ENCODE peak calls at places on chromosomes 12 and 14, in seven cellular contexts. One of them, this sample, is unnamed.

GRCh38 chr12:18808221-18808620 is 70.3 kb downstream of the CAPZA3 start:
- DNase-seq in NCI-H345: peak; percentile 26
- DNase-seq in fibroblast of mammary gland: no peak
- DNase-seq in T-helper 17 cell: no peak
- DNase-seq in CD4-positive, alpha-beta memory T cell: no peak
- DNase-seq in activated gamma-delta T cell treated with Interleukin-2 at 50 U/mL for 16 hours: no peak
- DNase-seq in AG08395: no peak
- DNase-seq in this sample: no peak

GRCh38 chr12:26831959-26832816 is 806 bp downstream of the ITPR2 start:
- DNase-seq in NCI-H345: peak; percentile 37
- DNase-seq in fibroblast of mammary gland: peak; percentile 79
- DNase-seq in T-helper 17 cell: peak; percentile 46
- DNase-seq in CD4-positive, alpha-beta memory T cell: peak; percentile 74
- DNase-seq in activated gamma-delta T cell treated with Interleukin-2 at 50 U/mL for 16 hours: peak; percentile 58
- DNase-seq in AG08395: peak; percentile 61
- DNase-seq in this sample: peak; percentile 77

GRCh38 chr14:104281768-104282301 is 143.4 kb downstream of the KIF26A start:
- DNase-seq in NCI-H345: no peak
- DNase-seq in fibroblast of mammary gland: no peak
- DNase-seq in T-helper 17 cell: peak; percentile 1
- DNase-seq in CD4-positive, alpha-beta memory T cell: no peak
- DNase-seq in activated gamma-delta T cell treated with Interleukin-2 at 50 U/mL for 16 hours: no peak
- DNase-seq in AG08395: no peak
- DNase-seq in this sample: no peak

GRCh38 chr12:43370299-43370698 is 181.7 kb downstream of the ADAMTS20 start:
- DNase-seq in NCI-H345: no peak
- DNase-seq in fibroblast of mammary gland: peak; percentile 81
- DNase-seq in T-helper 17 cell: no peak
- DNase-seq in CD4-positive, alpha-beta memory T cell: no peak
- DNase-seq in activated gamma-delta T cell treated with Interleukin-2 at 50 U/mL for 16 hours: no peak
- DNase-seq in AG08395: no peak
- DNase-seq in this sample: no peak

GRCh38 chr14:21868442-21869046 is 194.9 kb upstream of the OR4E1 start:
- DNase-seq in NCI-H345: peak; percentile 12
- DNase-seq in fibroblast of mammary gland: peak; percentile 42
- DNase-seq in T-helper 17 cell: peak; percentile 40
- DNase-seq in CD4-positive, alpha-beta memory T cell: peak; percentile 74
- DNase-seq in activated gamma-delta T cell treated with Interleukin-2 at 50 U/mL for 16 hours: peak; percentile 79
- DNase-seq in AG08395: no peak
- DNase-seq in this sample: peak; percentile 99

GRCh38 chr12:47080725-47081502 is 1.2 kb upstream of the AMIGO2 start:
- DNase-seq in NCI-H345: peak; percentile 11
- DNase-seq in fibroblast of mammary gland: peak; percentile 59
- DNase-seq in T-helper 17 cell: peak; percentile 19
- DNase-seq in CD4-positive, alpha-beta memory T cell: peak; percentile 53
- DNase-seq in activated gamma-delta T cell treated with Interleukin-2 at 50 U/mL for 16 hours: peak; percentile 26
- DNase-seq in AG08395: peak; percentile 22
- DNase-seq in this sample: peak; percentile 20

GRCh38 chr12:402127-402456 is 648 bp downstream of the CCDC77 start:
- DNase-seq in NCI-H345: no peak
- DNase-seq in fibroblast of mammary gland: peak; percentile 47
- DNase-seq in T-helper 17 cell: no peak
- DNase-seq in CD4-positive, alpha-beta memory T cell: peak; percentile 9
- DNase-seq in activated gamma-delta T cell treated with Interleukin-2 at 50 U/mL for 16 hours: no peak
- DNase-seq in AG08395: no peak
- DNase-seq in this sample: no peak

GRCh38 chr12:78430501-78430900 is 434.1 kb upstream of the SYT1 start:
- DNase-seq in NCI-H345: no peak
- DNase-seq in fibroblast of mammary gland: no peak
- DNase-seq in T-helper 17 cell: no peak
- DNase-seq in CD4-positive, alpha-beta memory T cell: no peak
- DNase-seq in activated gamma-delta T cell treated with Interleukin-2 at 50 U/mL for 16 hours: no peak
- DNase-seq in AG08395: no peak
- DNase-seq in this sample: no peak

GRCh38 chr12:77124767-77125166 is 59.4 kb upstream of the E2F7 start:
- DNase-seq in NCI-H345: no peak
- DNase-seq in fibroblast of mammary gland: peak; percentile 87
- DNase-seq in T-helper 17 cell: no peak
- DNase-seq in CD4-positive, alpha-beta memory T cell: no peak
- DNase-seq in activated gamma-delta T cell treated with Interleukin-2 at 50 U/mL for 16 hours: no peak
- DNase-seq in AG08395: peak; percentile 20
- DNase-seq in this sample: no peak

GRCh38 chr12:102939670-102940222 is 17.7 kb upstream of the ASCL1 start:
- DNase-seq in NCI-H345: no peak
- DNase-seq in fibroblast of mammary gland: no peak
- DNase-seq in T-helper 17 cell: no peak
- DNase-seq in CD4-positive, alpha-beta memory T cell: no peak
- DNase-seq in activated gamma-delta T cell treated with Interleukin-2 at 50 U/mL for 16 hours: no peak
- DNase-seq in AG08395: no peak
- DNase-seq in this sample: no peak

GRCh38 chr12:104508752-104509446 is 52.2 kb downstream of the CHST11 start:
- DNase-seq in NCI-H345: no peak
- DNase-seq in fibroblast of mammary gland: no peak
- DNase-seq in T-helper 17 cell: no peak
- DNase-seq in CD4-positive, alpha-beta memory T cell: no peak
- DNase-seq in activated gamma-delta T cell treated with Interleukin-2 at 50 U/mL for 16 hours: no peak
- DNase-seq in AG08395: no peak
- DNase-seq in this sample: no peak

GRCh38 chr12:41932470-41932991 is 212.1 kb downstream of the GXYLT1 start:
- DNase-seq in NCI-H345: peak; percentile 54
- DNase-seq in fibroblast of mammary gland: peak; percentile 4
- DNase-seq in T-helper 17 cell: no peak
- DNase-seq in CD4-positive, alpha-beta memory T cell: no peak
- DNase-seq in activated gamma-delta T cell treated with Interleukin-2 at 50 U/mL for 16 hours: no peak
- DNase-seq in AG08395: peak; percentile 35
- DNase-seq in this sample: peak; percentile 16

GRCh38 chr12:88388566-88389269 is 191.6 kb downstream of the KITLG start:
- DNase-seq in NCI-H345: no peak
- DNase-seq in fibroblast of mammary gland: peak; percentile 19
- DNase-seq in T-helper 17 cell: no peak
- DNase-seq in CD4-positive, alpha-beta memory T cell: no peak
- DNase-seq in activated gamma-delta T cell treated with Interleukin-2 at 50 U/mL for 16 hours: no peak
- DNase-seq in AG08395: peak; percentile 9
- DNase-seq in this sample: no peak

GRCh38 chr12:43847427-43847826 is 11.5 kb downstream of the TMEM117 start:
- DNase-seq in NCI-H345: no peak
- DNase-seq in fibroblast of mammary gland: peak; percentile 59
- DNase-seq in T-helper 17 cell: no peak
- DNase-seq in CD4-positive, alpha-beta memory T cell: no peak
- DNase-seq in activated gamma-delta T cell treated with Interleukin-2 at 50 U/mL for 16 hours: no peak
- DNase-seq in AG08395: peak; percentile 65
- DNase-seq in this sample: no peak

GRCh38 chr14:36442824-36443241 is 77.2 kb downstream of the NKX2-1 start:
- DNase-seq in NCI-H345: peak; percentile 37
- DNase-seq in fibroblast of mammary gland: no peak
- DNase-seq in T-helper 17 cell: no peak
- DNase-seq in CD4-positive, alpha-beta memory T cell: no peak
- DNase-seq in activated gamma-delta T cell treated with Interleukin-2 at 50 U/mL for 16 hours: no peak
- DNase-seq in AG08395: no peak
- DNase-seq in this sample: no peak

GRCh38 chr12:106058256-106059182 is 80.2 kb downstream of the NUAK1 start:
- DNase-seq in NCI-H345: no peak
- DNase-seq in fibroblast of mammary gland: peak; percentile 35
- DNase-seq in T-helper 17 cell: no peak
- DNase-seq in CD4-positive, alpha-beta memory T cell: no peak
- DNase-seq in activated gamma-delta T cell treated with Interleukin-2 at 50 U/mL for 16 hours: no peak
- DNase-seq in AG08395: peak; percentile 78
- DNase-seq in this sample: no peak

GRCh38 chr14:101407328-101407727 is 154.0 kb upstream of the DIO3 start:
- DNase-seq in NCI-H345: no peak
- DNase-seq in fibroblast of mammary gland: no peak
- DNase-seq in T-helper 17 cell: no peak
- DNase-seq in CD4-positive, alpha-beta memory T cell: no peak
- DNase-seq in activated gamma-delta T cell treated with Interleukin-2 at 50 U/mL for 16 hours: no peak
- DNase-seq in AG08395: no peak
- DNase-seq in this sample: no peak

GRCh38 chr12:116547955-116548471 is 11.2 kb upstream of the MAP1LC3B2 start:
- DNase-seq in NCI-H345: no peak
- DNase-seq in fibroblast of mammary gland: peak; percentile 34
- DNase-seq in T-helper 17 cell: no peak
- DNase-seq in CD4-positive, alpha-beta memory T cell: no peak
- DNase-seq in activated gamma-delta T cell treated with Interleukin-2 at 50 U/mL for 16 hours: no peak
- DNase-seq in AG08395: peak; percentile 48
- DNase-seq in this sample: peak; percentile 94

GRCh38 chr12:162467-163307 is 51.3 kb downstream of the SLC6A12 start:
- DNase-seq in NCI-H345: peak; percentile 46
- DNase-seq in fibroblast of mammary gland: no peak
- DNase-seq in T-helper 17 cell: no peak
- DNase-seq in CD4-positive, alpha-beta memory T cell: no peak
- DNase-seq in activated gamma-delta T cell treated with Interleukin-2 at 50 U/mL for 16 hours: no peak
- DNase-seq in AG08395: no peak
- DNase-seq in this sample: peak; percentile 65

GRCh38 chr12:115946867-115947695 is 330.4 kb downstream of the MED13L start:
- DNase-seq in NCI-H345: no peak
- DNase-seq in fibroblast of mammary gland: no peak
- DNase-seq in T-helper 17 cell: no peak
- DNase-seq in CD4-positive, alpha-beta memory T cell: no peak
- DNase-seq in activated gamma-delta T cell treated with Interleukin-2 at 50 U/mL for 16 hours: no peak
- DNase-seq in AG08395: no peak
- DNase-seq in this sample: peak; percentile 22

GRCh38 chr14:99819514-99819913 is 26.3 kb downstream of the EML1 start:
- DNase-seq in NCI-H345: no peak
- DNase-seq in fibroblast of mammary gland: no peak
- DNase-seq in T-helper 17 cell: no peak
- DNase-seq in CD4-positive, alpha-beta memory T cell: no peak
- DNase-seq in activated gamma-delta T cell treated with Interleukin-2 at 50 U/mL for 16 hours: no peak
- DNase-seq in AG08395: no peak
- DNase-seq in this sample: no peak

GRCh38 chr12:120799417-120800045 is 73.9 kb downstream of the ACADS start:
- DNase-seq in NCI-H345: no peak
- DNase-seq in fibroblast of mammary gland: no peak
- DNase-seq in T-helper 17 cell: no peak
- DNase-seq in CD4-positive, alpha-beta memory T cell: no peak
- DNase-seq in activated gamma-delta T cell treated with Interleukin-2 at 50 U/mL for 16 hours: no peak
- DNase-seq in AG08395: no peak
- DNase-seq in this sample: peak; percentile 80

GRCh38 chr12:57549909-57550627 is at the start of gene KIF5A:
- DNase-seq in NCI-H345: peak; percentile 72
- DNase-seq in fibroblast of mammary gland: no peak
- DNase-seq in T-helper 17 cell: peak; percentile 49
- DNase-seq in CD4-positive, alpha-beta memory T cell: peak; percentile 47
- DNase-seq in activated gamma-delta T cell treated with Interleukin-2 at 50 U/mL for 16 hours: peak; percentile 53
- DNase-seq in AG08395: peak; percentile 43
- DNase-seq in this sample: peak; percentile 79

GRCh38 chr14:21025374-21026151 is 702 bp upstream of the NDRG2 start:
- DNase-seq in NCI-H345: no peak
- DNase-seq in fibroblast of mammary gland: no peak
- DNase-seq in T-helper 17 cell: no peak
- DNase-seq in CD4-positive, alpha-beta memory T cell: no peak
- DNase-seq in activated gamma-delta T cell treated with Interleukin-2 at 50 U/mL for 16 hours: no peak
- DNase-seq in AG08395: no peak
- DNase-seq in this sample: peak; percentile 49

GRCh38 chr14:84976805-84977204 is 553.1 kb upstream of the FLRT2 start:
- DNase-seq in NCI-H345: no peak
- DNase-seq in fibroblast of mammary gland: no peak
- DNase-seq in T-helper 17 cell: no peak
- DNase-seq in CD4-positive, alpha-beta memory T cell: no peak
- DNase-seq in activated gamma-delta T cell treated with Interleukin-2 at 50 U/mL for 16 hours: no peak
- DNase-seq in AG08395: no peak
- DNase-seq in this sample: no peak

GRCh38 chr12:123119808-123120207 is 31.1 kb downstream of the PITPNM2 start:
- DNase-seq in NCI-H345: no peak
- DNase-seq in fibroblast of mammary gland: peak; percentile 46
- DNase-seq in T-helper 17 cell: no peak
- DNase-seq in CD4-positive, alpha-beta memory T cell: peak; percentile 28
- DNase-seq in activated gamma-delta T cell treated with Interleukin-2 at 50 U/mL for 16 hours: peak; percentile 29
- DNase-seq in AG08395: no peak
- DNase-seq in this sample: no peak

GRCh38 chr14:59631237-59631636 is 54.6 kb upstream of the CCDC175 start:
- DNase-seq in NCI-H345: peak; percentile 40
- DNase-seq in fibroblast of mammary gland: peak; percentile 11
- DNase-seq in T-helper 17 cell: no peak
- DNase-seq in CD4-positive, alpha-beta memory T cell: no peak
- DNase-seq in activated gamma-delta T cell treated with Interleukin-2 at 50 U/mL for 16 hours: no peak
- DNase-seq in AG08395: no peak
- DNase-seq in this sample: peak; percentile 81

GRCh38 chr12:108099085-108099484 is 30.0 kb upstream of the WSCD2 start:
- DNase-seq in NCI-H345: no peak
- DNase-seq in fibroblast of mammary gland: no peak
- DNase-seq in T-helper 17 cell: no peak
- DNase-seq in CD4-positive, alpha-beta memory T cell: no peak
- DNase-seq in activated gamma-delta T cell treated with Interleukin-2 at 50 U/mL for 16 hours: no peak
- DNase-seq in AG08395: no peak
- DNase-seq in this sample: peak; percentile 25

GRCh38 chr12:76762556-76762955 is 1.4 kb upstream of the ZDHHC17 start:
- DNase-seq in NCI-H345: no peak
- DNase-seq in fibroblast of mammary gland: peak; percentile 32
- DNase-seq in T-helper 17 cell: no peak
- DNase-seq in CD4-positive, alpha-beta memory T cell: no peak
- DNase-seq in activated gamma-delta T cell treated with Interleukin-2 at 50 U/mL for 16 hours: no peak
- DNase-seq in AG08395: no peak
- DNase-seq in this sample: peak; percentile 59

GRCh38 chr14:94356379-94357056 is 31.9 kb downstream of the SERPINA1 start:
- DNase-seq in NCI-H345: no peak
- DNase-seq in fibroblast of mammary gland: no peak
- DNase-seq in T-helper 17 cell: no peak
- DNase-seq in CD4-positive, alpha-beta memory T cell: no peak
- DNase-seq in activated gamma-delta T cell treated with Interleukin-2 at 50 U/mL for 16 hours: no peak
- DNase-seq in AG08395: no peak
- DNase-seq in this sample: no peak

GRCh38 chr14:22561661-22562579 is 27.1 kb downstream of the DAD1 start:
- DNase-seq in NCI-H345: no peak
- DNase-seq in fibroblast of mammary gland: no peak
- DNase-seq in T-helper 17 cell: peak; percentile 73
- DNase-seq in CD4-positive, alpha-beta memory T cell: peak; percentile 94
- DNase-seq in activated gamma-delta T cell treated with Interleukin-2 at 50 U/mL for 16 hours: peak; percentile 80
- DNase-seq in AG08395: no peak
- DNase-seq in this sample: no peak

GRCh38 chr14:70338550-70338949 is 20.9 kb downstream of the COX16 start:
- DNase-seq in NCI-H345: no peak
- DNase-seq in fibroblast of mammary gland: no peak
- DNase-seq in T-helper 17 cell: no peak
- DNase-seq in CD4-positive, alpha-beta memory T cell: no peak
- DNase-seq in activated gamma-delta T cell treated with Interleukin-2 at 50 U/mL for 16 hours: no peak
- DNase-seq in AG08395: no peak
- DNase-seq in this sample: no peak

GRCh38 chr12:82174383-82174782 is 183.8 kb downstream of the CCDC59 start:
- DNase-seq in NCI-H345: peak; percentile 7
- DNase-seq in fibroblast of mammary gland: no peak
- DNase-seq in T-helper 17 cell: no peak
- DNase-seq in CD4-positive, alpha-beta memory T cell: no peak
- DNase-seq in activated gamma-delta T cell treated with Interleukin-2 at 50 U/mL for 16 hours: no peak
- DNase-seq in AG08395: no peak
- DNase-seq in this sample: no peak

GRCh38 chr14:62213516-62213915 is 451.3 kb downstream of the SNAPC1 start:
- DNase-seq in NCI-H345: no peak
- DNase-seq in fibroblast of mammary gland: peak; percentile 79
- DNase-seq in T-helper 17 cell: no peak
- DNase-seq in CD4-positive, alpha-beta memory T cell: no peak
- DNase-seq in activated gamma-delta T cell treated with Interleukin-2 at 50 U/mL for 16 hours: no peak
- DNase-seq in AG08395: no peak
- DNase-seq in this sample: no peak

GRCh38 chr14:99519931-99520421 is 38.8 kb downstream of the CCNK start:
- DNase-seq in NCI-H345: no peak
- DNase-seq in fibroblast of mammary gland: no peak
- DNase-seq in T-helper 17 cell: no peak
- DNase-seq in CD4-positive, alpha-beta memory T cell: no peak
- DNase-seq in activated gamma-delta T cell treated with Interleukin-2 at 50 U/mL for 16 hours: no peak
- DNase-seq in AG08395: no peak
- DNase-seq in this sample: no peak

GRCh38 chr14:99181246-99181645 is 90.8 kb downstream of the BCL11B start:
- DNase-seq in NCI-H345: no peak
- DNase-seq in fibroblast of mammary gland: no peak
- DNase-seq in T-helper 17 cell: no peak
- DNase-seq in CD4-positive, alpha-beta memory T cell: no peak
- DNase-seq in activated gamma-delta T cell treated with Interleukin-2 at 50 U/mL for 16 hours: no peak
- DNase-seq in AG08395: no peak
- DNase-seq in this sample: no peak

GRCh38 chr12:66916189-66916588 is 237.3 kb upstream of the GRIP1 start:
- DNase-seq in NCI-H345: peak; percentile 9
- DNase-seq in fibroblast of mammary gland: no peak
- DNase-seq in T-helper 17 cell: no peak
- DNase-seq in CD4-positive, alpha-beta memory T cell: no peak
- DNase-seq in activated gamma-delta T cell treated with Interleukin-2 at 50 U/mL for 16 hours: no peak
- DNase-seq in AG08395: no peak
- DNase-seq in this sample: no peak

GRCh38 chr12:9649532-9649940 is 20.0 kb upstream of the CLEC2D start:
- DNase-seq in NCI-H345: no peak
- DNase-seq in fibroblast of mammary gland: no peak
- DNase-seq in T-helper 17 cell: no peak
- DNase-seq in CD4-positive, alpha-beta memory T cell: no peak
- DNase-seq in activated gamma-delta T cell treated with Interleukin-2 at 50 U/mL for 16 hours: no peak
- DNase-seq in AG08395: no peak
- DNase-seq in this sample: peak; percentile 8

This sample was measured in NCI-H82.